ENCODE peak calls at places on chromosome 16, in four cellular contexts. F, G, L and Y are unnamed samples.

GRCh38 chr16:14511798-14512131 is 118.3 kb downstream of the PARN start:
- DNase-seq in F (no peak), G (no peak), L (no peak), Y (no peak)

GRCh38 chr16:18975109-18975508 is 8.6 kb upstream of the TMC7 start:
- DNase-seq in F (no peak), L (no peak), G (no peak), Y (no peak)

GRCh38 chr16:77290451-77291110 is 91.4 kb downstream of the SYCE1L start:
- DNase-seq in F (no peak), G (no peak), L (no peak), Y (no peak)

GRCh38 chr16:47732806-47733150 is 271.6 kb downstream of the PHKB start:
- DNase-seq in G (no peak), F (no peak), L (no peak), Y (peak; percentile 76)

GRCh38 chr16:4937782-4938682 is 1.1 kb upstream of the PPL start:
- DNase-seq in G (peak; percentile 64), L (no peak), F (peak; percentile 70), Y (no peak)

GRCh38 chr16:79842197-79842596 is 241.7 kb upstream of the MAF start:
- DNase-seq in G (no peak), F (no peak), L (no peak), Y (no peak)

GRCh38 chr16:83952940-83953795 is at the start of gene OSGIN1:
- DNase-seq in L (peak; percentile 67), F (peak; percentile 96), G (peak; percentile 96), Y (peak; percentile 95)

GRCh38 chr16:56684926-56685590 is 2.8 kb downstream of the MT1X start:
- DNase-seq in L (no peak), F (no peak), G (no peak), Y (no peak)

GRCh38 chr16:47643610-47644009 is 182.5 kb downstream of the PHKB start:
- DNase-seq in G (no peak), F (no peak), L (no peak), Y (no peak)

GRCh38 chr16:85891033-85891775 is 7.8 kb upstream of the IRF8 start:
- DNase-seq in L (no peak), F (no peak), G (no peak), Y (no peak)

GRCh38 chr16:85543998-85544397 is 69.1 kb upstream of the GSE1 start:
- DNase-seq in F (no peak), G (no peak), L (no peak), Y (no peak)

GRCh38 chr16:78034530-78034929 is 12.2 kb downstream of the CLEC3A start:
- DNase-seq in L (no peak), F (no peak), G (no peak), Y (no peak)

GRCh38 chr16:51523400-51523799 is 372.3 kb upstream of the SALL1 start:
- DNase-seq in F (no peak), G (no peak), L (no peak), Y (no peak)

GRCh38 chr16:57091990-57092785 is at the start of gene CPNE2:
- DNase-seq in L (peak; percentile 36), G (peak; percentile 75), F (peak; percentile 76), Y (no peak)

GRCh38 chr16:48384305-48384981 is 770 bp downstream of the SIAH1 start:
- DNase-seq in L (peak; percentile 38), F (peak; percentile 80), G (peak; percentile 66), Y (no peak)

GRCh38 chr16:53893731-53894435 is 189.9 kb downstream of the FTO start:
- DNase-seq in F (no peak), L (no peak), G (peak; percentile 23), Y (no peak)

GRCh38 chr16:27698266-27698665 is 148.3 kb downstream of the KATNIP start:
- DNase-seq in G (no peak), F (no peak), L (no peak), Y (no peak)

GRCh38 chr16:10045291-10045775 is 136.9 kb downstream of the GRIN2A start:
- DNase-seq in F (no peak), L (no peak), G (no peak), Y (no peak)

GRCh38 chr16:57801856-57802634 is at the start of gene KIFC3:
- DNase-seq in F (peak; percentile 88), G (peak; percentile 74), L (peak; percentile 68), Y (peak; percentile 92)

GRCh38 chr16:1964046-1964505 is 550 bp downstream of the RPS2 start:
- DNase-seq in L (no peak), F (no peak), G (no peak), Y (peak; percentile 35)

GRCh38 chr16:17331991-17332390 is 138.8 kb downstream of the XYLT1 start:
- DNase-seq in F (no peak), L (no peak), G (no peak), Y (no peak)

GRCh38 chr16:78641463-78641862 is 542.0 kb downstream of the WWOX start:
- DNase-seq in G (no peak), L (no peak), F (no peak), Y (no peak)

GRCh38 chr16:75116081-75116910 is at the start of gene LDHD:
- DNase-seq in G (peak; percentile 90), L (peak; percentile 36), F (peak; percentile 93), Y (no peak)

GRCh38 chr16:10868089-10868488 is 8.9 kb upstream of the CIITA start:
- DNase-seq in G (no peak), L (peak; percentile 19), F (no peak), Y (no peak)

GRCh38 chr16:12410842-12411490 is 392.7 kb downstream of the CPPED1 start:
- DNase-seq in F (no peak), G (no peak), L (no peak), Y (no peak)

GRCh38 chr16:84724619-84725307 is 25.0 kb downstream of the USP10 start:
- DNase-seq in G (no peak), L (no peak), F (no peak), Y (no peak)

GRCh38 chr16:19396555-19397011 is 21.1 kb upstream of the TMC5 start:
- DNase-seq in F (peak; percentile 52), L (no peak), G (peak; percentile 84), Y (no peak)

GRCh38 chr16:30377812-30378235 is 3.2 kb downstream of the MYL11 start:
- DNase-seq in F (peak; percentile 98), G (peak; percentile 94), L (peak; percentile 63), Y (peak; percentile 90)

GRCh38 chr16:71524566-71525553 is 1.4 kb upstream of the CHST4 start:
- DNase-seq in G (no peak), F (no peak), L (no peak), Y (no peak)

GRCh38 chr16:71526111-71526998 is at the start of gene CHST4:
- DNase-seq in G (no peak), F (no peak), L (no peak), Y (no peak)

GRCh38 chr16:71528863-71529262 is 2.6 kb downstream of the CHST4 start:
- DNase-seq in G (no peak), F (no peak), L (no peak), Y (no peak)

DNA sequence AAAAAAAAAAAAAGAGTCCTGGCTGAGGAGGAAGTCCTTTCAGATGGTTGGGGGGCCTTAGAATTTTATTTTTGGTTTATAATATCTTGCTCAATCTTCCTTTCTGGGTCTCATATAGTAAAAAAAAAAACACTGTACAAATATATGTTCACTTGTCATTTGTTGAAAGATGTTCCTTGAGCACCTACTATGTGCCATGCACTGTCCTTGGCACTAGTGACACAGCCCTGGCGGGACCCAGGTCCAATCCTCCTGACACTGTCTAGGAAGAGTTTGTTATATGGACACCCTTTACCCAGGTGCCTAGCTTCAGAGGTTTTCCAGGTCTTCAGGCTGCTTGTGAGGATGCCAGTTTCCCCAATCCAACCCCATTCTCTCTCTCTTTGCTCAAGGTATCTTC is 2.0 kb downstream of the CHST4 start:
- DNase-seq in G (no peak), F (no peak), L (no peak), Y (no peak)
- H3K9me3 ChIP-seq in G (no peaks in the 10 kb centered on the region), F (no peaks in the 10 kb centered on the region), L (no peaks in the 10 kb centered on the region), Y (no peaks in the 10 kb centered on the region)

GRCh38 chr16:518858-519257 is 8.7 kb upstream of the CAPN15 start:
- DNase-seq in F (peak; percentile 31), G (no peak), L (no peak), Y (no peak)

GRCh38 chr16:519425-519824 is 8.1 kb upstream of the CAPN15 start:
- DNase-seq in G (no peak), L (no peak), F (no peak), Y (no peak)

GRCh38 chr16:520847-521246 is 6.7 kb upstream of the CAPN15 start:
- DNase-seq in G (no peak), L (no peak), F (no peak), Y (no peak)

GRCh38 chr16:521381-522210 is 5.9 kb upstream of the CAPN15 start:
- DNase-seq in G (peak; percentile 84), L (no peak), F (no peak), Y (no peak)

GRCh38 chr16:519841-520687 is 7.4 kb upstream of the CAPN15 start:
- DNase-seq in F (no peak), G (no peak), L (no peak), Y (no peak)
- H3K27ac ChIP-seq in F (no peak overlapping the region), G (no peak overlapping the region), L (no peak overlapping the region), Y (no peak overlapping the region)

GRCh38 chr16:58843675-58844074 is 109.6 kb upstream of the GOT2 start:
- DNase-seq in L (peak; percentile 23), G (no peak), F (no peak), Y (no peak)
- TF ChIP-seq CTCF in L (peak; percentile 37), G (peak; percentile 5), F (no peak), Y (peak; percentile 56)

DNA sequence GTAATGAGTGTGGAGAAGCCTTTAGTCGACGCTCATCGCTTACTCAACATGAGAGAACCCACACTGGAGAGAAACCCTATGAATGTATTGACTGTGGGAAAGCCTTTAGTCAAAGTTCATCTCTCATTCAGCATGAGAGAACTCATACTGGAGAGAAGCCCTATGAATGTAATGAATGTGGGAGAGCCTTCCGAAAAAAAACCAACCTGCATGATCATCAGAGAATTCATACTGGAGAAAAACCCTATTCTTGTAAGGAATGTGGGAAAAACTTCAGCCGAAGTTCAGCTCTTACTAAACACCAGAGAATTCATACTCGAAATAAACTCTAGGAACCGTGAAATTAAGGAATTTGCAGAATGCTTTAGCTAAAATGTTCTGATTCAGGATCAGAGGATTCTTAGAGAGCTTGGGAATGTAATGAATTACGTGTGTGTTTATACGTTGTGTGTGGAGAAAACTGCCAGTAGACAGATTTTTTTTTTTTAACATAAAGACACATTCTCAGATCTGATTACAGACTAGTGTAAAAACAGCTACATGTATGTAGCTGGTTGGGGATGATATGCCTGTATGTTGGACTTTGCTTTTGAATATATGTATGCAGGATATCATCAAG is 25.4 kb downstream of the ZFP90 start:
- DNase-seq in G (no peak), F (no peak), L (no peak), Y (no peak)
- H3K9me3 ChIP-seq in G (peaks cover 99% of the 10 kb centered on the region), F (peaks cover 100% of the 10 kb centered on the region), L (peaks cover 3% of the 10 kb centered on the region), Y (peaks cover 70% of the 10 kb centered on the region)

DNA sequence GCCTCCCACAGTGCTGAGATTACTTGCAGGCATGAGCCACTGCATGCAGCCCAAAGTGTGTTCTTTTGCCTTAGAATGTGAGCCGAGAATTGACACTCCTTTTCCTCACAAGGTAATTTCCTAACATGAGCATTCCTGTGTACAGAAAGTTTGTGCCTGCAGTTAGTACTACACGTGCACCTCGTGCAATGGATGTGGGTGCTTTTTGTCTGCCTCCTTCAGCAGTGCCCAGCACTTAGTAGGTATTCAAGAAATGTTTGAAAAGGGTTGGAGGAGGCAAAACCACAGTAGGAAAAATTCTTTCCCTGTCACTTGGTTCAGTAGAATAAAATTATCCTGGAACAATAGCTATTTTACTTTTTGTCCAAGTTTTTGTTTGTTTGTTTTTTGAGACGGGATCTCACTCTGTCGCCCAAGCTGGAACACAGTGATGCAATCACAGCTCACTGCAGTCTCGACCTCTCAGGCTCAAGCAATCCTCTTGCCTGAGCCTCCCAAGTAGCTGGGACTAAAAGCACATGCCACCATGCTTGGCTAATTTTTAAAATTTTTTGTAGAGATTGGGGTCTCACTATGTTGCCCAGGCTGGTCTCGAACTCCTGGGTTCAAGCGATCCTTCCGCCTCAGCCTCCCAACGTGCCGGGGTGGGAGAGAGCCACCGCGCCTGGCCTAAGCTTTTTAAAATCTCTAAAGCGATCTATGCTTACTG is 2.4 kb downstream of the NDE1 start:
- DNase-seq in G (no peak), L (no peak), F (no peak), Y (no peak)
- H3K27ac ChIP-seq in G (peak overlapping the region; percentile 62), L (no peak overlapping the region), F (no peak overlapping the region), Y (peak overlapping the region; percentile 99)

GRCh38 chr16:82699711-82700495 is 73.1 kb downstream of the CDH13 start:
- DNase-seq in L (no peak), G (no peak), F (no peak), Y (no peak)
- TF ChIP-seq CTCF in L (no peak), G (no peak), F (no peak), Y (no peak)